ENCODE peak calls at places on chromosomes 3 and 15, in six cellular contexts. J is stomach, Y is endothelial cell of umbilical vein, M is foreskin fibroblast, X is endodermal cell, O is fibroblast of lung. R is an unnamed sample.

GRCh38 chr15:40593130-40593529 is 919 bp upstream of the KNL1 start:
- DNase-seq in Y (no peak), M (no peak), J (no peak), O (no peak), X (no peak), R (no peak)

GRCh38 chr15:62927196-62927595 is 115.4 kb upstream of the TPM1 start:
- DNase-seq in M (no peak), Y (no peak), J (no peak), O (no peak), X (no peak), R (no peak)

GRCh38 chr15:65916664-65917406 is 47.5 kb downstream of the RAB11A start:
- DNase-seq in M (peak), Y (peak), J (peak), X (peak), O (peak), R (peak)

GRCh38 chr3:4740397-4741105 is 238.7 kb upstream of the BHLHE40 start:
- DNase-seq in X (no peak), M (no peak), Y (no peak), O (peak), J (no peak), R (no peak)

GRCh38 chr15:76196286-76196948 is 114.9 kb downstream of the ETFA start:
- DNase-seq in Y (peak), M (peak), O (peak), J (peak), X (peak), R (peak)

GRCh38 chr3:121985841-121986240 is 36.2 kb downstream of the ILDR1 start:
- DNase-seq in Y (no peak), O (no peak), X (no peak), J (no peak), M (no peak), R (peak)

GRCh38 chr15:63896336-63897115 is 62.8 kb upstream of the HERC1 start:
- DNase-seq in J (no peak), X (peak), Y (peak), O (peak), M (peak), R (peak)

GRCh38 chr3:9231006-9231405 is 18.4 kb downstream of the SRGAP3 start:
- DNase-seq in X (no peak), Y (no peak), J (no peak), M (no peak), O (no peak), R (no peak)

GRCh38 chr3:148791955-148792354 is 35.7 kb upstream of the CPB1 start:
- DNase-seq in O (peak), J (no peak), M (no peak), Y (no peak), X (no peak), R (no peak)

GRCh38 chr15:84590406-84590805 is 10.4 kb upstream of the ZSCAN2 start:
- DNase-seq in M (peak), X (peak), Y (no peak), O (peak), J (no peak), R (no peak)

GRCh38 chr15:84586641-84587160 is 14.1 kb upstream of the ZSCAN2 start:
- DNase-seq in J (no peak), Y (no peak), O (peak), M (peak), X (no peak), R (no peak)

GRCh38 chr15:84582583-84583157 is 18.1 kb upstream of the ZSCAN2 start:
- DNase-seq in O (no peak), M (no peak), Y (no peak), J (no peak), X (no peak), R (no peak)

GRCh38 chr15:84591815-84592214 is 9.0 kb upstream of the ZSCAN2 start:
- DNase-seq in J (no peak), O (no peak), Y (no peak), X (peak), M (no peak), R (no peak)

GRCh38 chr15:84588053-84588874 is 12.5 kb upstream of the ZSCAN2 start:
- DNase-seq in Y (peak), O (peak), M (peak), J (peak), X (peak), R (peak)
- H3K4me3 ChIP-seq in Y (no peak), O (peak), M (peak), J (peak), X (no peak), R (peak)

DNA sequence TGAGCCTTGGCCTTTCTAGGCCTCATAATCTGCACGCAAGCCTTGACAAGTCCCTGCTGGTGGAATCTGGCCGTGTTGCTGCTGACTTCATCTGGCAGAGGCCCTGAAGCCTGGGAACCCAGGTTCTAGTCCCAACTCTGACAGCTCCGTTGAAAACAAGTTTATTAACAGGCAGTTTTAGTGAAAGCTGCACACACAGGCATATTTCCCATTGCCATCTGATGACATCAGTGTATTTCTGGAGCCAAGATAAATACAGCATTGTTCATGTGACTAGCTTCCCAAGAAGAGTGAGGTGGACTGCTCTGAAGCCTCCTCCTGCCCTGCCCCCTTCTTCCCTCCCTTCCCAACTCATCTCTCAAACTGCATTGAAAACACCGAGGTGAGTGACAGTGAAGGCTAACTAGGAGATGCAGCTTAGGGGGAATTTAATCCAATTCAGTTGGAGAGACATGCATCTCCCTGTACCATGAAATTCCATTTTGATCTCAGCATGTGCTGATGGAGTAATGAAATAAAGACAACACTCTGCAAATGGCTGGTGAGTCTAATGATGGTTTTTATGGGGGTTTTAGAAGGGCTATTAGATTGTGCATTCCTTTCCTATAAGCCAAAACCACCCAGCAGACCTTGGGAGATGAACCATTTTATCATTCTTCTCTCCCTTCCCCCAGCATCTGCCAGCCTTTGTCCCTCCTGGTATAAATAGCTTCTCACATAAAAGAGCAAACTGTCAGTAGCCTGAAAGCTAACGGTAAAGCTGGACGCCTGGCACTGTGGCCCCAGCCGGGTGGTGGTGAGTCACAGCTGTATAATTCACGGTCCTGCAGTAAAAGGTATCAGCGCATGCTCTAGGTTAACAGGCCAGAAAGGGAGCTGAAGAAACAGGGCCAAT is 38.0 kb downstream of the PRICKLE2 start:
- DNase-seq in M (peak), Y (peak), X (no peak), O (peak), J (peak), R (peak)
- TF ChIP-seq CTCF in M (no peak), Y (peak), X (no peak), O (no peak), J (no peak), R (peak)

GRCh38 chr15:26773917-26774316 is 1.1 kb upstream of the GABRB3 start:
- DNase-seq in M (peak), Y (no peak), J (no peak), O (no peak), X (peak), R (no peak)

GRCh38 chr15:26772588-26773484 is at the start of gene GABRB3:
- DNase-seq in J (peak), Y (no peak), O (peak), X (peak), M (peak), R (no peak)

GRCh38 chr15:26773485-26773877 is 615 bp upstream of the GABRB3 start:
- DNase-seq in Y (no peak), O (no peak), M (peak), X (peak), J (no peak), R (no peak)

GRCh38 chr15:26771917-26772587 is 814 bp downstream of the GABRB3 start:
- DNase-seq in X (no peak), Y (no peak), J (no peak), M (peak), O (no peak), R (no peak)

GRCh38 chr15:26771168-26771916 is 1.5 kb downstream of the GABRB3 start:
- DNase-seq in X (peak), O (no peak), M (no peak), Y (no peak), J (peak), R (no peak)
- H3K4me3 ChIP-seq in X (peak), O (no peak), M (no peak), Y (no peak), J (peak), R (no peak)

DNA sequence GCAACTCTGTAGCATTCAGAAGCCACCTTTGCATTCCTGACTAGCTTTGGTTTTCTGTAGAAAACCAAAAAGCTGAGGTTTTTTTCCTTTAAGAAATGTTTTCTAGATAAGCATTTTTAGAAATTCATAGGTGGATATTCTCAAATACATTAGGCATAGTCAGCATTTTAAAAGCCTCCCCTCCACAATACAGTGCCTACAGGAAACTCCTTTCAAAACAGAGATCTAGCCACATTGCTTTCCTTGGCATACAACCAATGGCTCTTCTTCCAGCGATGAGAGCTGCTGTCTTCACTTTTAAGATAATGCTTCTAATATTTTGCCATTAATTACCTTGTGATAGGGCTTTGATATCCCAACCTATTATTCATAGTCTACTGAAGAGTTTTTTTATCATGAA is 14.3 kb downstream of the PSMD6 start:
- DNase-seq in O (peak), J (no peak), M (peak), Y (peak), X (no peak), R (peak)
- TF ChIP-seq CTCF in O (no peak), J (no peak), M (no peak), Y (no peak), X (no peak), R (no peak)

DNA sequence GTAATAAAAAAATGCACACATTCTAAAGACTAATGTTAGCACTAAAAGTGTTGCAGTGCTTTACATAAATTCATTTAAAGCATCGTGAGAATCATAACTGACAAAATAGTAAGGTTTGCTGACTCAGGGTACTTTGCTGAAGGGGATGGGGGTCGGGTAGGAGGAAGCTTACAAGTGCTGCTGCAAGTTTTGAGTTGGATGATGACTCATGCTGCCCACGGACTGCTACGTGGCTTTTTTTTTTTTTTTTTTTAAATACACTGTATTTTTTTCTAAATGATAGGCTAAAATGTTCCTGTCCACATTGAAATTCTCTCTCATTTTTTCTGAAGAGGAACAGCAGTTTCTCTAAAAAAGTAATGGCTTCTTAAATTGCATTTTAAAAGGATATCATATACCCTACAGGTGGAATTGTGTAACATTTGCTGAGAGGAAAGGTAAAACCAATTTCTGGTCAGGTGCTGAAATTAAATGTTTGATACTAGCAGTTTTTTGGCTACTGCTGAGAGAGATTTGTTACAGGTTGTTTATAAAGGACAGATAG is 2.2 kb downstream of the MAPK6 start:
- DNase-seq in X (no peak), M (peak), Y (peak), J (peak), O (peak), R (peak)
- H3K4me3 ChIP-seq in X (peak), M (peak), Y (peak), J (peak), O (peak), R (peak)

GRCh38 chr15:100910119-100910518 is 9.0 kb upstream of the LRRK1 start:
- DNase-seq in J (no peak), O (no peak), Y (no peak), X (peak), M (no peak), R (no peak)
- TF ChIP-seq CTCF in J (no peak), O (peak), Y (peak), X (peak), M (peak), R (peak)